ENCODE peak calls at places on chromosomes 2 and 18, in nine cellular contexts. F is foreskin fibroblast; J is colonic mucosa; T is T follicular helper cell; H is renal cortical epithelial cell; V is Kasumi-1; D is stimulated activated CD8-positive, alpha-beta memory T cell treated with anti-CD3 and anti-CD28 coated beads, Interleukin-15, amount 100 ng/mL, for 4 hours; Q is NCI-H748 treated with DMSO at 0.1 percent for 48 hours; B is nucleus accumbens. W is an unnamed sample.

GRCh38 chr2:70807102-70807827 is 13.1 kb downstream of the CLEC4F start:
- DNase-seq in F (no peak), J (no peak), T (no peak), H (no peak), V (no peak), D (no peak), Q (no peak), B (no peak), W (no peak)

GRCh38 chr18:70387018-70387417 is 98.2 kb downstream of the SOCS6 start:
- DNase-seq in F (no peak), J (no peak), T (no peak), H (no peak), V (no peak), D (no peak), Q (no peak), B (no peak), W (no peak)

GRCh38 chr2:111162718-111163331 is 42.1 kb downstream of the BCL2L11 start:
- DNase-seq in F (no peak), J (no peak), T (no peak), H (peak; percentile 30), V (peak; percentile 27), D (no peak), Q (no peak), B (no peak), W (peak; percentile 14)

GRCh38 chr2:52976132-52976949 is 791.3 kb upstream of the CHAC2 start:
- DNase-seq in F (no peak), J (no peak), T (no peak), H (peak; percentile 8), V (peak; percentile 32), D (no peak), Q (no peak), B (no peak), W (peak; percentile 33)

GRCh38 chr18:32158108-32158624 is 31.7 kb upstream of the MEP1B start:
- DNase-seq in F (peak; percentile 82), J (peak; percentile 89), T (peak; percentile 52), H (peak; percentile 86), V (peak; percentile 95), D (peak; percentile 31), Q (peak; percentile 96), B (peak; percentile 80), W (peak; percentile 80)

GRCh38 chr2:64462940-64463339 is 9.0 kb downstream of the LGALSL start:
- DNase-seq in F (peak; percentile 28), J (no peak), T (no peak), H (no peak), V (no peak), D (no peak), Q (no peak), B (no peak), W (no peak)

GRCh38 chr18:24530630-24531111 is 70.2 kb downstream of the HRH4 start:
- DNase-seq in F (peak; percentile 20), J (no peak), T (no peak), H (peak; percentile 68), V (no peak), D (no peak), Q (no peak), B (peak; percentile 62), W (peak; percentile 8)

GRCh38 chr2:9021563-9022211 is 18.2 kb upstream of the MBOAT2 start:
- DNase-seq in F (peak; percentile 60), J (no peak), T (no peak), H (no peak), V (no peak), D (no peak), Q (no peak), B (no peak), W (no peak)

GRCh38 chr2:200306969-200307811 is 697 bp downstream of the SPATS2L start:
- DNase-seq in F (peak; percentile 54), J (peak; percentile 44), T (peak; percentile 3), H (no peak), V (no peak), D (peak; percentile 1), Q (no peak), B (peak; percentile 48), W (no peak)

GRCh38 chr2:116142828-116143227 is 1671.7 kb upstream of the DDX18 start:
- DNase-seq in F (no peak), J (no peak), T (no peak), H (no peak), V (no peak), D (no peak), Q (no peak), B (no peak), W (no peak)

GRCh38 chr2:108922141-108922915 is 66.7 kb downstream of the EDAR start:
- DNase-seq in F (peak; percentile 42), J (peak; percentile 10), T (no peak), H (peak; percentile 17), V (no peak), D (no peak), Q (no peak), B (no peak), W (no peak)

GRCh38 chr2:144237845-144238637 is 281.9 kb downstream of the ZEB2 start:
- DNase-seq in F (no peak), J (no peak), T (no peak), H (no peak), V (peak; percentile 90), D (no peak), Q (no peak), B (no peak), W (no peak)